ENCODE peak calls at places on chromosomes 7 and 10, in ten cellular contexts. G is heart right ventricle, Q is B cell, B is AG09319, X is esophagus muscularis mucosa, Y is neural progenitor cell, K is GM10248, R is fibroblast of pulmonary artery, L is fibroblast of mammary gland, E is testis. O is an unnamed sample.

GRCh38 chr10:6563720-6564119 is 16.4 kb downstream of the PRKCQ start:
- DNase-seq in B (no peak), G (no peak), L (no peak), Y (no peak), R (no peak), Q (no peak), K (no peak), X (peak), E (no peak), O (no peak)

GRCh38 chr10:59873924-59874323 is 32.4 kb downstream of the CCDC6 start:
- DNase-seq in E (no peak), X (peak), G (no peak), Q (no peak), B (no peak), R (no peak), Y (no peak), L (no peak), K (peak), O (no peak)

GRCh38 chr10:103373544-103373943 is 5.8 kb downstream of the TAF5 start:
- DNase-seq in X (no peak), Y (no peak), G (no peak), E (no peak), K (peak), Q (no peak), B (no peak), R (no peak), L (no peak), O (no peak)

GRCh38 chr7:11300231-11300630 is 326.6 kb downstream of the PHF14 start:
- DNase-seq in L (no peak), G (no peak), E (no peak), K (no peak), Q (no peak), R (no peak), X (no peak), B (no peak), Y (no peak), O (no peak)

GRCh38 chr7:18996583-18996982 is 120.9 kb downstream of the TWIST1 start:
- DNase-seq in E (peak), Y (no peak), X (no peak), B (no peak), R (no peak), G (no peak), L (no peak), Q (no peak), K (no peak), O (no peak)

GRCh38 chr7:24456526-24457214 is 116.6 kb upstream of the PALS2 start:
- DNase-seq in X (no peak), L (no peak), Y (no peak), E (no peak), K (no peak), Q (no peak), G (no peak), B (no peak), R (no peak), O (no peak)

GRCh38 chr10:16752099-16752498 is 65.1 kb downstream of the RSU1 start:
- DNase-seq in R (no peak), Y (no peak), Q (no peak), K (no peak), E (no peak), L (no peak), X (no peak), G (no peak), B (no peak), O (peak)

GRCh38 chr10:4543943-4544540 is 282.0 kb upstream of the AKR1E2 start:
- DNase-seq in B (no peak), E (no peak), Y (no peak), L (peak), X (no peak), Q (no peak), R (no peak), K (no peak), G (no peak), O (no peak)

GRCh38 chr10:47246409-47247189 is 53.4 kb upstream of the GDF10 start:
- DNase-seq in G (no peak), Y (no peak), E (no peak), R (no peak), Q (no peak), L (no peak), X (no peak), K (no peak), B (no peak), O (no peak)

GRCh38 chr7:78125884-78126283 is 327.3 kb downstream of the PHTF2 start:
- DNase-seq in Q (no peak), Y (no peak), G (no peak), E (no peak), K (no peak), X (no peak), B (peak), R (no peak), L (peak), O (no peak)

GRCh38 chr7:16933296-16934248 is 51.8 kb upstream of the AGR3 start:
- DNase-seq in L (no peak), Q (no peak), R (peak), E (no peak), X (no peak), K (no peak), Y (no peak), G (no peak), B (no peak), O (no peak)

GRCh38 chr7:55550010-55550409 is 22.3 kb downstream of the VOPP1 start:
- DNase-seq in L (no peak), K (no peak), G (no peak), X (no peak), B (no peak), R (no peak), E (no peak), Q (no peak), Y (no peak), O (no peak)

GRCh38 chr10:78389419-78389818 is 355.8 kb downstream of the RPS24 start:
- DNase-seq in R (no peak), X (no peak), G (no peak), E (no peak), Q (no peak), L (no peak), K (no peak), Y (no peak), B (no peak), O (no peak)

GRCh38 chr10:122464575-122464974 is 3.2 kb downstream of the HTRA1 start:
- DNase-seq in E (no peak), B (no peak), R (no peak), Y (no peak), G (no peak), L (no peak), K (no peak), X (no peak), Q (no peak), O (no peak)

GRCh38 chr7:70142247-70142932 is 544.1 kb downstream of the AUTS2 start:
- DNase-seq in E (no peak), L (no peak), Y (no peak), B (no peak), R (no peak), G (no peak), X (no peak), K (no peak), Q (no peak), O (no peak)

GRCh38 chr10:125792342-125793063 is 16.9 kb upstream of the MMP21 start:
- DNase-seq in K (no peak), X (no peak), G (no peak), R (no peak), L (no peak), Q (no peak), Y (no peak), E (no peak), B (no peak), O (no peak)

GRCh38 chr10:118054383-118054782 is 7.6 kb upstream of the RAB11FIP2 start:
- DNase-seq in L (no peak), Y (no peak), R (no peak), G (no peak), Q (no peak), B (no peak), X (no peak), K (no peak), E (no peak), O (no peak)

GRCh38 chr7:81484266-81484665 is 285.6 kb downstream of the HGF start:
- DNase-seq in B (peak), L (peak), Q (no peak), Y (peak), X (no peak), K (no peak), E (peak), R (peak), G (peak), O (no peak)

GRCh38 chr7:31603076-31603475 is 83.9 kb upstream of the PPP1R17 start:
- DNase-seq in X (no peak), K (no peak), G (no peak), B (no peak), E (no peak), Y (no peak), L (peak), Q (no peak), R (no peak), O (no peak)

GRCh38 chr7:94763268-94763667 is 107.3 kb upstream of the SGCE start:
- DNase-seq in R (peak), G (no peak), B (peak), L (peak), Q (no peak), X (no peak), Y (no peak), E (no peak), K (no peak), O (no peak)

GRCh38 chr10:14879055-14879800 is 562 bp downstream of the SUV39H2 start:
- DNase-seq in E (peak), L (no peak), Y (peak), B (no peak), K (no peak), Q (no peak), G (peak), R (no peak), X (no peak), O (no peak)

GRCh38 chr7:116525298-116525912 is 569 bp downstream of the CAV1 start:
- DNase-seq in Q (no peak), K (peak), G (peak), X (no peak), L (no peak), R (peak), B (no peak), E (peak), Y (peak), O (no peak)

GRCh38 chr7:1298938-1299885 is 66.5 kb downstream of the UNCX start:
- DNase-seq in B (no peak), K (no peak), E (no peak), Q (no peak), G (no peak), Y (no peak), X (no peak), R (no peak), L (no peak), O (no peak)

GRCh38 chr10:31404640-31405039 is 85.6 kb downstream of the ZEB1 start:
- DNase-seq in X (no peak), K (no peak), Y (no peak), Q (no peak), E (no peak), R (peak), G (peak), B (no peak), L (peak), O (no peak)

GRCh38 chr10:101780187-101780817 is 2.9 kb downstream of the NPM3 start:
- DNase-seq in K (no peak), E (no peak), R (no peak), Y (peak), B (no peak), X (no peak), Q (no peak), L (no peak), G (no peak), O (no peak)
- TF ChIP-seq CTCF in K (no peak), E (peak), R (no peak), Y (no peak), B (no peak), X (no peak), Q (peak), L (no peak), G (no peak), O (no peak)

DNA sequence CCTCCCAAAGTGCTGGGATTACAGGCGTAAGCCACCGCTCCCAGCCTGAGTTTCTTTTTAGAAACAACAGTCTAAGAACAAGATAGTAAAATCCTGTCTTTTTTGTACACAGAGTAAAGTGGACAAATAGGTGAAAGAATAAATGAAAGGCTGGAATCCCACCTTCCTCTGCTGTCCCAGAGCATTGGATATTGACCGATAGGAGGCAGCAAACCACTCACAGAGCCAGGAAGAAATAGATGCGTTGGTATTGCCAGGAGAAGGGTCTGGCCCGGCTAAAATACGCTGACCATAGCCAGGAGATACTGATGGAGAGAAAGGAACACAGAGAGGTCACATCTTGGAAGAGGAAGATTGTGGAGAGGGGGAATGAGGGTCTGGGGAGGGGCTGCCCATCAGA is 11.4 kb upstream of the ZNF12 start:
- DNase-seq in Q (no peak), R (no peak), L (no peak), E (no peak), X (no peak), Y (peak), B (no peak), G (no peak), K (no peak), O (no peak)
- TF ChIP-seq CTCF in Q (no peak), R (no peak), L (no peak), E (no peak), X (no peak), Y (peak), B (no peak), G (no peak), K (peak), O (no peak)

DNA sequence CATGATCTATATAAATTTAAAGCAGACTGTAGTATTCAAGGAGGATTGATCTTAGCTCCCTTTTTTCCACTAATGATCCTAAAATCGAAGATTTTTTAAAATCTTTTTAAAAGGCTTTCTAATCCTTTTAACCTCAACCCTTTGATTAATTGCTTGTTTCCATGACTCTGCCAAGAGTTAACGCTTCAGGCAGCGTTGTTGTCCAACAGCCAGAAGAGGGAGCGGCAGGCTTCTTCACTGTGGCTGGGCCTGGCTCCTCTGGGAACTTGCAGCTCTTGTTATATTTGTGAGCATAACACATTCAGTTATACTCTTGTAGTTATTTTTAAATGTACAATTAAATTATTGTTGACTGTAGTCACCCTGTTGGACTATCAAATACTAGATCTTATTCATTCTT is 26.3 kb downstream of the CRCP start:
- DNase-seq in B (peak), L (peak), R (peak), E (peak), K (no peak), G (peak), X (no peak), Q (no peak), Y (peak), O (peak)
- TF ChIP-seq CTCF in B (peak), L (peak), R (peak), E (peak), K (no peak), G (peak), X (peak), Q (no peak), Y (peak), O (peak)

GRCh38 chr10:86857097-86857825 is 100.2 kb downstream of the MMRN2 start:
- DNase-seq in Q (no peak), K (no peak), L (peak), G (no peak), E (no peak), B (no peak), Y (peak), R (peak), X (no peak), O (no peak)

GRCh38 chr10:86850481-86850880 is 94.1 kb downstream of the BMPR1A start:
- DNase-seq in Q (no peak), K (no peak), Y (no peak), E (no peak), X (no peak), R (no peak), G (no peak), B (no peak), L (no peak), O (no peak)

GRCh38 chr10:86851329-86852207 is 95.1 kb downstream of the BMPR1A start:
- DNase-seq in B (peak), Q (no peak), Y (no peak), L (peak), R (peak), E (peak), G (peak), X (no peak), K (no peak), O (no peak)

GRCh38 chr10:86856156-86856555 is 99.7 kb downstream of the BMPR1A start:
- DNase-seq in L (no peak), E (no peak), X (no peak), G (no peak), Q (no peak), Y (no peak), R (no peak), B (no peak), K (no peak), O (no peak)

GRCh38 chr10:86855503-86855902 is 99.1 kb downstream of the BMPR1A start:
- DNase-seq in R (no peak), G (no peak), Y (no peak), L (no peak), K (no peak), X (no peak), Q (no peak), E (no peak), B (no peak), O (no peak)
- TF ChIP-seq CTCF in R (no peak), G (no peak), Y (no peak), L (no peak), K (no peak), X (no peak), Q (no peak), E (no peak), B (no peak), O (no peak)

DNA sequence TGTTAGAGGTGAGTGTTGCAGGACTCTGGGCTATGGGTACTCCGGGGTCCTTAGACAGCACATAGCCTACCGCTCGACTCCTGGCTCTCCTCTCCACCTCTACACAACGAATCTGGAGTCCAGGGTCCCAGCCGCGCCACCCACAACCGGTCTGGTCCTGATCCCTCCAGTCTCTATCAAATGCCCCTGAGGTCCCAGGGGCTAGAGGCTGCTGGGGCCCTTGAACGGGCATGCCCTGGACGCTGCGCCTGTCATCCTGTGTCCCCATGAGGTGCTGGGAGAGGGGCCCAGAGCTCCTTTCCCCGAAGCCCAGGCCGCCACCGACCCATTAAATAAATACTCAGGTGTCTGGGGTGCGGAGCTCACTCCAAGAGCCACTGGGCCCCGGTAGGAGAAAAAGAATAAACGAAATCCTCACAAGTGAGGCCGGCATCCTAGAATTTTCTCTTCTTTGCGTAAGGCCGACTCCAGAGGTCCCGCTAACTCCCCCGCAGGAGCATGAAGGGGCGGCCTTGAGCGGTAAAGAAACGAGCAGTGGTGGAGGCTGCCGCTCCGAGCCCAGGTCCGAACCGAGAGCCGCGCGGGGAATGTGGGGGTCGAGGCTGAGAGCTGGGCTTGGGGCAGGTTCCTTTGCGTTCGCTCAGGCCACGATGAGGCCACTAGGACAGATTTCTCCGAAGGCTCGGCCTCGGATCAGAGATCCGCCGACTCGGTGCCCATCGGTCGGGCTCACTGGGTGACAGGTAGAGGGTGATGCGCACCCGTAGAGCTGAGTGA is 166.7 kb downstream of the NRF1 start:
- DNase-seq in G (no peak), E (no peak), Q (no peak), X (no peak), Y (peak), B (no peak), R (no peak), K (no peak), L (no peak), O (no peak)
- TF ChIP-seq CTCF in G (no peak), E (no peak), Q (no peak), X (no peak), Y (no peak), B (no peak), R (no peak), K (no peak), L (no peak), O (no peak)

GRCh38 chr10:120643373-120643772 is 186.3 kb downstream of the PLPP4 start:
- DNase-seq in L (no peak), R (no peak), G (no peak), B (no peak), X (no peak), E (no peak), Q (no peak), K (no peak), Y (no peak), O (no peak)

GRCh38 chr10:120644549-120645410 is 187.8 kb downstream of the PLPP4 start:
- DNase-seq in Y (peak), L (no peak), Q (no peak), E (no peak), R (no peak), B (no peak), X (no peak), G (no peak), K (no peak), O (no peak)

GRCh38 chr10:120646159-120646558 is 189.1 kb downstream of the PLPP4 start:
- DNase-seq in R (no peak), X (no peak), Y (no peak), G (no peak), B (no peak), Q (no peak), E (no peak), L (no peak), K (no peak), O (no peak)

GRCh38 chr10:120651000-120651399 is 194.0 kb downstream of the PLPP4 start:
- DNase-seq in L (no peak), Q (no peak), B (no peak), R (no peak), G (no peak), K (no peak), E (no peak), X (no peak), Y (no peak), O (no peak)

DNA sequence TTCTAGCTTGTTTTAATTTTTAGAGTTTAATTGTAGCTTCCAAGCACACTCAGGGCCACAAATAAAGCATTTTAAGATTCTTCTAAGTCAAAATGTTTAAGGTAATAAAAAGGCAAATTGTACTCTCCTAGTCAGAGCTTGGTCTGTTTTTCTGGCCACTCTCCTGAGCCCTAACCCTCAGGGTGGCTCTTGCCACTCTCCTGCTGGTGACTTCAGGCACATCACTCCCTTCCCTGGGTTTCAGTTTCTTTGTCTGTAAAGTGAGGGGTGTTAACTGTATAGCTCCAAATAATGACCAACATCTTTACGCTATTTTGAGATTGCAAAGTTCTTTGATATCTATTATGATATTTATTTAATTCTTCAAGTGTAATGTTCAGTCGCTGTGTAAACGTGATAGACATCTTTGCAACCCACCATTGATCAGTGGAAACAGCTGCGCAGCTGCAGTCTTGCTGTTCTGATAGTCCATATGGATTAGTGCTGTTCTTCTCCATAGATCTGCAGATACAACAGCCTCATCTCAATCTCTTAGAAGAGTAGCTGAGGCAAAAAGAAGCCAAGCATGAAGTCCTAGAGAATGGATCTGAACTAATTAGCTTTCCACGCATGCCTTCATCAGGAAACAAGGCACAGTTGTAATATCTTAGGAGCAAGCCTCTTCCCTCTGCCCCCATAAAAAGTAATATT is 189.9 kb downstream of the PLPP4 start:
- DNase-seq in X (no peak), K (no peak), B (no peak), R (no peak), E (no peak), Y (no peak), G (no peak), L (no peak), Q (no peak), O (no peak)
- TF ChIP-seq CTCF in X (no peak), K (no peak), B (no peak), R (no peak), E (no peak), Y (peak), G (no peak), L (no peak), Q (no peak), O (peak)

O was measured in retinal pigment epithelial cell.